ENCODE peak calls at places on chromosome 21, in nine cellular contexts. G is GM20000, M is OCI-LY7, P is tibial artery, U is RWPE1, K is cardiac muscle cell, Z is heart right ventricle, N is HFFc6, V is K562. I is an unnamed sample.

GRCh38 chr21:26920055-26920454 is 46.8 kb downstream of the ADAMTS5 start:
- DNase-seq in G (no peak), M (no peak), P (no peak), U (no peak), K (no peak), Z (no peak), N (no peak), V (no peak), I (no peak)

GRCh38 chr21:29854795-29855194 is 85.0 kb downstream of the GRIK1 start:
- DNase-seq in G (no peak), M (no peak), P (no peak), U (no peak), K (no peak), Z (no peak), N (no peak), V (no peak), I (no peak)

GRCh38 chr21:34642211-34643075 is 26.4 kb upstream of the CLIC6 start:
- DNase-seq in G (peak; percentile 46), M (peak; percentile 68), P (no peak), U (no peak), K (no peak), Z (no peak), N (peak; percentile 44), V (no peak), I (peak; percentile 56)

GRCh38 chr21:45253180-45253579 is 34.5 kb downstream of the POFUT2 start:
- DNase-seq in G (no peak), M (no peak), P (no peak), U (no peak), K (no peak), Z (no peak), N (peak; percentile 34), V (no peak), I (no peak)

GRCh38 chr21:34889287-34889536 is 159.9 kb downstream of the RUNX1 start:
- DNase-seq in G (no peak), M (no peak), P (peak; percentile 77), U (peak; percentile 42), K (peak; percentile 44), Z (peak; percentile 28), N (peak; percentile 71), V (peak; percentile 70), I (no peak)

GRCh38 chr21:34736116-34736870 is 67.5 kb downstream of the CLIC6 start:
- DNase-seq in G (no peak), M (no peak), P (peak; percentile 50), U (no peak), K (no peak), Z (no peak), N (peak; percentile 57), V (no peak), I (no peak)

GRCh38 chr21:34502480-34503106 is 9.4 kb downstream of the KCNE1 start:
- DNase-seq in G (no peak), M (no peak), P (no peak), U (no peak), K (no peak), Z (no peak), N (no peak), V (no peak), I (no peak)

GRCh38 chr21:31130821-31131220 is 92.5 kb upstream of the KRTAP19-8 start:
- DNase-seq in G (no peak), M (no peak), P (no peak), U (no peak), K (no peak), Z (no peak), N (no peak), V (no peak), I (no peak)

GRCh38 chr21:34582506-34583150 is 32.3 kb downstream of the RCAN1 start:
- DNase-seq in G (peak; percentile 61), M (peak; percentile 33), P (no peak), U (peak; percentile 35), K (peak; percentile 49), Z (peak; percentile 34), N (peak; percentile 64), V (peak; percentile 31), I (peak; percentile 68)

GRCh38 chr21:31371715-31372114 is 27.7 kb upstream of the TIAM1 start:
- DNase-seq in G (no peak), M (no peak), P (no peak), U (no peak), K (no peak), Z (no peak), N (no peak), V (no peak), I (no peak)

GRCh38 chr21:45266518-45267389 is 20.9 kb downstream of the POFUT2 start:
- DNase-seq in G (no peak), M (no peak), P (peak; percentile 49), U (no peak), K (no peak), Z (no peak), N (no peak), V (no peak), I (no peak)

GRCh38 chr21:30227128-30227527 is 11.2 kb upstream of the CLDN8 start:
- DNase-seq in G (no peak), M (no peak), P (no peak), U (no peak), K (no peak), Z (no peak), N (no peak), V (no peak), I (no peak)

GRCh38 chr21:31865429-31865970 is 7.3 kb upstream of the HUNK start:
- DNase-seq in G (no peak), M (no peak), P (no peak), U (no peak), K (no peak), Z (no peak), N (no peak), V (no peak), I (no peak)

GRCh38 chr21:39924577-39925308 is 57.5 kb downstream of the PCP4 start:
- DNase-seq in G (no peak), M (no peak), P (no peak), U (no peak), K (no peak), Z (no peak), N (no peak), V (peak; percentile 12), I (no peak)

GRCh38 chr21:31570824-31571425 is 88.6 kb upstream of the SOD1 start:
- DNase-seq in G (no peak), M (no peak), P (no peak), U (no peak), K (no peak), Z (no peak), N (no peak), V (no peak), I (no peak)

GRCh38 chr21:36854391-36854790 is 112.1 kb downstream of the HLCS start:
- DNase-seq in G (peak; percentile 37), M (peak; percentile 63), P (no peak), U (no peak), K (peak; percentile 79), Z (peak; percentile 41), N (no peak), V (peak; percentile 78), I (peak; percentile 55)

GRCh38 chr21:36615274-36615964 is 83.5 kb upstream of the SIM2 start:
- DNase-seq in G (no peak), M (peak; percentile 13), P (no peak), U (no peak), K (no peak), Z (no peak), N (no peak), V (peak; percentile 12), I (no peak)

GRCh38 chr21:34740198-34740597 is 71.4 kb downstream of the CLIC6 start:
- DNase-seq in G (no peak), M (no peak), P (no peak), U (no peak), K (no peak), Z (no peak), N (no peak), V (no peak), I (no peak)

GRCh38 chr21:30206551-30207251 is 9.2 kb downstream of the CLDN8 start:
- DNase-seq in G (no peak), M (no peak), P (no peak), U (peak; percentile 16), K (no peak), Z (no peak), N (no peak), V (no peak), I (no peak)

GRCh38 chr21:44071359-44072104 is 35.7 kb upstream of the PWP2 start:
- DNase-seq in G (no peak), M (no peak), P (no peak), U (no peak), K (no peak), Z (no peak), N (no peak), V (no peak), I (no peak)
- TF ChIP-seq CTCF in G (no peak), M (no peak), P (no peak), U (no peak), K (no peak), Z (no peak), N (no peak), V (no peak), I (no peak)

GRCh38 chr21:14736672-14737071 is 190.6 kb upstream of the SAMSN1 start:
- DNase-seq in G (no peak), M (no peak), P (no peak), U (no peak), K (no peak), Z (no peak), N (no peak), V (no peak), I (no peak)
- TF ChIP-seq CTCF in G (no peak), M (no peak), P (no peak), U (no peak), K (no peak), Z (no peak), N (no peak), V (no peak), I (no peak)

GRCh38 chr21:28742527-28742926 is 250.2 kb downstream of the LTN1 start:
- DNase-seq in G (no peak), M (no peak), P (no peak), U (peak; percentile 30), K (no peak), Z (no peak), N (peak; percentile 35), V (no peak), I (no peak)
- TF ChIP-seq CTCF in G (no peak), M (peak; percentile 65), P (no peak), U (peak; percentile 23), K (peak; percentile 32), Z (peak; percentile 32), N (peak; percentile 76), V (no peak), I (no peak)

DNA sequence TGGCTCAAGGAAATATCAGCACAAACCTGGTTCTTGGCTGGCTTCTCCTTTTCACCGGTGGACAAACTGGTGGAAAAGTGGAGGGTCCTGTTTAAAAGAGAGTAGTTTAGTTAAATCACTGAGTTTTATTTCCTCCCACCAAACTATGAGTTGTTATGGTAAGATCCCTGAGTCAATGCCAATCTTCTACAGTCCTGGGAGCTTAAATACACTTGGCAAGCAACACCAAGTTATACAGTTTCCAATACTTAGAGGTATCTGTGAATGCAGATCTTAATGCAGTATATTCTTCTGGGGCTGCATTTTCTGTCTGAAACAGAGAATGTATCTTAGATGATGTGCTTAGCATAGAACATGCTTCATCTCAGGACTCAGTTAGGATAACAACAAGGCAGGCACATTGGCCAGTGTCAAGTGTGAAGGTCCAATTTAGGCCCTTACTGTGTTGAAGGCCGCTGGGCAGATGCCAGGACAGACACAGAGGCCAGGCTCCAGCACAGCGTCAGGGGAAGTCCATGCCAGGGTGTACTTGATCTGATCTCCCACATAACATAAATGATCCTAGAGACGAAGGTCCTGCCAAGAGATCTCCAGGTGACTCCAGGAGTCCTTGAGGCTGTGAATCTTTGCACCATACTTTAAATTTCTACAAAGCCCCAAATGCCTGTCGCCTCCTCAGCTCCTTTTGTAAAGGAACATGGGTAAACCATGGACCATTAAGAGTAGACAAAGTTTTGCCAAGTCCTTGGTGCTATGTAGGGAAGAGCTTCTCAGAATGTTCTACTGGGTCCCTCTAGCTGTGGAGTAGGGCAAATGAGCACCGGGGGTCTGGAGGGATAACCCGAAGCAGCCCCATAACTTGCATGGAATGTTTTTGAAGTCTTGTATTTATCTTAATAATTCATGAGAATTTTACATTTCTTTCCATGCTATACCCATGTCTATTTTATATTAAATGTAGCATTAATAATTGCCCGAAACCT is 76.8 kb downstream of the KCNJ15 start:
- DNase-seq in G (no peak), M (no peak), P (peak; percentile 60), U (no peak), K (no peak), Z (no peak), N (no peak), V (peak; percentile 17), I (no peak)
- TF ChIP-seq CTCF in G (no peak), M (no peak), P (no peak), U (no peak), K (peak; percentile 62), Z (peak; percentile 36), N (peak; percentile 64), V (peak; percentile 34), I (no peak)